ENCODE peak calls at places on chromosomes 7 and 10, in seven cellular contexts. F is fibroblast of lung; J is tibial artery; T is CD4-positive, alpha-beta T cell; R is psoas muscle; D is lung; Y is A549. Z is an unnamed sample.

GRCh38 chr7:106914018-106914607 is 49.0 kb downstream of the PIK3CG start:
- DNase-seq in D (no peak), J (no peak), T (no peak), Y (no peak), R (no peak), F (no peak), Z (no peak)

GRCh38 chr10:50572017-50572491 is 51.7 kb downstream of the SGMS1 start:
- DNase-seq in J (no peak), Y (no peak), T (no peak), F (no peak), R (no peak), D (no peak), Z (no peak)

GRCh38 chr7:1026721-1027151 is 17.6 kb upstream of the GPR146 start:
- DNase-seq in D (no peak), F (no peak), Y (no peak), J (no peak), R (peak; percentile 39), T (no peak), Z (no peak)

GRCh38 chr10:12409171-12409570 is 59.8 kb downstream of the CAMK1D start:
- DNase-seq in T (no peak), Y (no peak), D (no peak), R (no peak), F (no peak), J (peak; percentile 10), Z (no peak)

GRCh38 chr7:23277359-23277989 is 21.7 kb upstream of the MALSU1 start:
- DNase-seq in F (peak; percentile 80), R (no peak), J (no peak), Y (peak; percentile 81), T (no peak), D (no peak), Z (peak; percentile 47)

GRCh38 chr10:42939237-42939636 is 137.6 kb upstream of the RET start:
- DNase-seq in R (no peak), J (no peak), D (no peak), F (no peak), Y (no peak), T (no peak), Z (no peak)

GRCh38 chr7:131244259-131244852 is 83.3 kb upstream of the MKLN1 start:
- DNase-seq in F (peak; percentile 94), D (no peak), J (peak; percentile 73), Y (peak; percentile 79), T (peak; percentile 5), R (peak; percentile 62), Z (no peak)

GRCh38 chr7:33873981-33874750 is 31.2 kb upstream of the BMPER start:
- DNase-seq in D (no peak), Y (peak; percentile 55), T (no peak), F (peak; percentile 49), J (no peak), R (no peak), Z (no peak)

GRCh38 chr10:29297678-29298077 is 8.8 kb downstream of the LYZL1 start:
- DNase-seq in Y (peak; percentile 29), R (no peak), F (peak; percentile 13), J (no peak), D (no peak), T (no peak), Z (no peak)

GRCh38 chr7:10116511-10116910 is 857.2 kb upstream of the PHF14 start:
- DNase-seq in R (no peak), Y (no peak), F (no peak), J (no peak), T (no peak), D (no peak), Z (no peak)

GRCh38 chr7:70595741-70596574 is 536.0 kb upstream of the GALNT17 start:
- DNase-seq in T (no peak), R (peak; percentile 55), Y (no peak), D (no peak), F (no peak), J (no peak), Z (peak; percentile 61)

GRCh38 chr7:25260862-25261454 is 32.7 kb upstream of the NPVF start:
- DNase-seq in T (peak; percentile 8), R (no peak), F (peak; percentile 61), Y (no peak), J (no peak), D (no peak), Z (no peak)

GRCh38 chr7:87784424-87784823 is 91.7 kb downstream of the SLC25A40 start:
- DNase-seq in R (no peak), D (no peak), J (no peak), F (peak; percentile 2), Y (no peak), T (no peak), Z (no peak)

GRCh38 chr7:2566890-2567662 is 8.3 kb downstream of the IQCE start:
- DNase-seq in F (peak; percentile 26), J (no peak), T (peak; percentile 24), R (peak; percentile 39), Y (no peak), D (no peak), Z (no peak)

GRCh38 chr7:139203992-139204391 is 27.0 kb upstream of the UBN2 start:
- DNase-seq in R (no peak), F (no peak), Y (no peak), D (no peak), J (no peak), T (no peak), Z (no peak)

GRCh38 chr7:77989981-77990566 is 191.5 kb downstream of the PHTF2 start:
- DNase-seq in R (no peak), J (no peak), Y (peak; percentile 42), F (no peak), T (no peak), D (no peak), Z (peak; percentile 33)

GRCh38 chr7:104499975-104500374 is 171.6 kb downstream of the LHFPL3 start:
- DNase-seq in T (no peak), F (no peak), D (no peak), R (no peak), Y (no peak), J (no peak), Z (no peak)

GRCh38 chr7:140672382-140673062 is at the start of gene ADCK2:
- DNase-seq in R (no peak), J (no peak), D (peak; percentile 63), F (no peak), T (peak; percentile 55), Y (peak; percentile 24), Z (peak; percentile 67)

GRCh38 chr7:70361821-70362220 is 763.5 kb downstream of the AUTS2 start:
- DNase-seq in D (no peak), Y (no peak), T (no peak), J (no peak), R (no peak), F (no peak), Z (no peak)

GRCh38 chr10:1308415-1308814 is 252.2 kb downstream of the WDR37 start:
- DNase-seq in T (no peak), J (no peak), D (no peak), Y (no peak), R (no peak), F (no peak), Z (no peak)

GRCh38 chr10:4254101-4254994 is 469.3 kb upstream of the KLF6 start:
- DNase-seq in D (no peak), T (no peak), Y (no peak), F (peak; percentile 94), J (no peak), R (no peak), Z (no peak)

GRCh38 chr10:93266858-93267257 is 193.2 kb downstream of the CYP26A1 start:
- DNase-seq in F (no peak), R (no peak), Y (no peak), J (no peak), T (no peak), D (no peak), Z (no peak)

GRCh38 chr7:99326408-99326782 is 697 bp downstream of the ARPC1A start:
- DNase-seq in D (no peak), J (no peak), T (no peak), R (no peak), F (no peak), Y (no peak), Z (no peak)

DNA sequence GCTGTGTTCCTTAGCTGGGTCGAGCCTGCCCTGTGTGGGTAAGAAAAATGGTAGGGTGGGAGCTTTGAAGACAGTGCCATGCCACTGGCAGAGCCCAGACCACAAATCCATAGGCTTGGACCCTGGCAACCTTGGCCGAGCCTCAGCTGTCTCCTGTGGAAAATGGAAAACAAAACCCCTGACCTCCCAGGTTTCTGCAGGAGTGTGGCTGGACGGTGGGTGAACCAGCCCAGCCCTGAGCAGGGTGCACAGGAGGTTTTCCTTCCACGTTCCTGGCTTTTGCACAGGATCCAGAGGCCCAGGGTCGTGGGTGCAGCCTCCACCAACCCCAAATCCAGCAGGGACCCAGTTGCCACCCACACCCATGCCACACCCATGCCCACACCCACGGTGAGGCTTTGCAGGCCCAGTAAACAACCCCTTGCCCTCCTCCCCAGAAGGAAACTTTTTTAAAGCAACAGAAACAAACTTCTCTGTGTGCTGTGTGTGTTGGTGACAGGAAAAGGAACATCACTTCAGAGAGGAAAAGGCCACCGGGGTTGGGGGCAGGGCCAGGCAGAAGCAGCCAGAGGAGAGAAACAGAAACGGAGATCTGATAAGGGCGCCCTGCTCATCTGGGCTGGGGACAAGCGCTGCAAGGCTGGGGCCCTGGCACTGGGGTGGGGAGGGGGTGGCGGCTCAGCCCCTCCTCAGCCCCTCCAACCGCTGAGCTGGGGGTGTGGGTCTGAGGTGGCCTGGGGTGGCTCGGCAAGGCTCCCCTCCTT is 20.7 kb upstream of the ZMIZ1 start:
- DNase-seq in T (peak; percentile 68), D (no peak), J (peak; percentile 67), Y (no peak), R (no peak), F (no peak), Z (no peak)
- H3K27ac ChIP-seq in T (peak overlapping the region; percentile 81), D (peak overlapping the region; percentile 70), J (no peak overlapping the region), Y (peak overlapping the region; percentile 45), R (no peak overlapping the region), F (no peak overlapping the region), Z (no peak overlapping the region)

GRCh38 chr10:88315746-88316145 is 267.4 kb downstream of the RNLS start:
- DNase-seq in Y (no peak), F (no peak), D (no peak), J (no peak), T (no peak), R (no peak), Z (no peak)

GRCh38 chr10:88317099-88317498 is 266.0 kb downstream of the RNLS start:
- DNase-seq in Y (no peak), T (no peak), F (no peak), R (no peak), J (no peak), D (no peak), Z (no peak)

GRCh38 chr10:88316292-88316861 is 266.7 kb downstream of the RNLS start:
- DNase-seq in F (no peak), Y (no peak), J (no peak), R (no peak), D (no peak), T (no peak), Z (no peak)

GRCh38 chr10:88319960-88320517 is 263.1 kb downstream of the RNLS start:
- DNase-seq in F (no peak), D (no peak), Y (no peak), T (no peak), J (no peak), R (no peak), Z (no peak)

GRCh38 chr10:88318803-88319202 is 264.3 kb downstream of the RNLS start:
- DNase-seq in J (no peak), R (no peak), Y (peak; percentile 39), F (peak; percentile 2), D (no peak), T (no peak), Z (peak; percentile 9)
- TF ChIP-seq CTCF in J (no peak), R (peak; percentile 20), Y (no peak), F (peak; percentile 27), D (no peak), T (no peak), Z (peak; percentile 51)

GRCh38 chr7:150992833-150993302 is 2.1 kb downstream of the NOS3 start:
- DNase-seq in F (no peak), R (no peak), T (no peak), Y (peak; percentile 45), D (no peak), J (no peak), Z (peak; percentile 68)
- H3K27ac ChIP-seq in F (no peak overlapping the region), R (peak overlapping the region; percentile 58), T (no peak overlapping the region), Y (no peak overlapping the region), D (peak overlapping the region; percentile 51), J (no peak overlapping the region), Z (no peak overlapping the region)

GRCh38 chr7:13115157-13115772 is 427.8 kb downstream of the ARL4A start:
- DNase-seq in Y (peak; percentile 10), T (no peak), F (peak; percentile 68), J (no peak), R (no peak), D (no peak), Z (no peak)
- TF ChIP-seq CTCF in Y (peak; percentile 17), T (no peak), F (peak; percentile 33), J (no peak), R (no peak), D (no peak), Z (no peak)

Z was measured in WERI-Rb-1.